ENCODE peak calls at places on chromosomes 7 and 10, in six cellular contexts. C is tibial artery; L is fibroblast of mammary gland; G is choroid plexus epithelial cell; M is foreskin fibroblast; D is CD4-positive, CD25-positive, alpha-beta regulatory T cell. B is an unnamed sample.

GRCh38 chr10:73044378-73045285 is 52.0 kb downstream of the P4HA1 start:
- DNase-seq in C (no peak), L (peak; percentile 92), G (peak; percentile 91), M (peak; percentile 66), D (no peak), B (no peak)

GRCh38 chr7:102455596-102455995 is 9.1 kb downstream of the ALKBH4 start:
- DNase-seq in C (no peak), L (no peak), G (no peak), M (no peak), D (no peak), B (peak; percentile 43)

GRCh38 chr10:69367469-69367868 is 49.2 kb downstream of the TACR2 start:
- DNase-seq in C (no peak), L (no peak), G (no peak), M (no peak), D (no peak), B (no peak)

GRCh38 chr7:155201325-155202087 is 96.2 kb upstream of the INSIG1 start:
- DNase-seq in C (no peak), L (no peak), G (no peak), M (no peak), D (no peak), B (no peak)

GRCh38 chr7:49860293-49860692 is 86.9 kb downstream of the VWC2 start:
- DNase-seq in C (no peak), L (no peak), G (no peak), M (no peak), D (no peak), B (no peak)

GRCh38 chr10:58672855-58673254 is 160.2 kb downstream of the BICC1 start:
- DNase-seq in C (no peak), L (peak; percentile 74), G (peak; percentile 75), M (peak; percentile 24), D (no peak), B (no peak)

GRCh38 chr7:36079446-36080025 is 73.5 kb upstream of the EEPD1 start:
- DNase-seq in C (no peak), L (no peak), G (peak; percentile 5), M (no peak), D (no peak), B (no peak)

GRCh38 chr10:123205041-123205440 is 50.8 kb downstream of the BUB3 start:
- DNase-seq in C (no peak), L (no peak), G (no peak), M (no peak), D (no peak), B (no peak)

GRCh38 chr7:115449689-115450088 is 527.8 kb downstream of the MDFIC start:
- DNase-seq in C (no peak), L (peak; percentile 8), G (peak; percentile 2), M (no peak), D (no peak), B (no peak)

GRCh38 chr10:74988055-74988773 is 123.2 kb upstream of the SAMD8 start:
- DNase-seq in C (no peak), L (peak; percentile 56), G (no peak), M (no peak), D (no peak), B (no peak)

GRCh38 chr10:70063418-70064098 is 10.9 kb downstream of the MACROH2A2 start:
- DNase-seq in C (no peak), L (no peak), G (no peak), M (no peak), D (no peak), B (no peak)

GRCh38 chr7:116948934-116949333 is 4.4 kb upstream of the ST7 start:
- DNase-seq in C (no peak), L (no peak), G (no peak), M (no peak), D (no peak), B (no peak)

GRCh38 chr7:152366662-152367061 is 69.1 kb downstream of the KMT2C start:
- DNase-seq in C (no peak), L (no peak), G (no peak), M (no peak), D (no peak), B (no peak)

GRCh38 chr10:133476641-133476990 is 22.9 kb downstream of the SCART1 start:
- DNase-seq in C (no peak), L (no peak), G (no peak), M (no peak), D (no peak), B (no peak)

GRCh38 chr7:22356855-22357310 is at the start of gene RAPGEF5:
- DNase-seq in C (no peak), L (no peak), G (no peak), M (peak; percentile 2), D (no peak), B (peak; percentile 85)

GRCh38 chr7:4642468-4643203 is 39.5 kb upstream of the FOXK1 start:
- DNase-seq in C (no peak), L (no peak), G (no peak), M (no peak), D (no peak), B (no peak)

GRCh38 chr7:4641667-4642467 is 40.2 kb upstream of the FOXK1 start:
- DNase-seq in C (peak; percentile 91), L (peak; percentile 89), G (peak; percentile 95), M (peak; percentile 90), D (peak; percentile 98), B (peak; percentile 97)

GRCh38 chr7:4638781-4639575 is 43.1 kb upstream of the FOXK1 start:
- DNase-seq in C (no peak), L (no peak), G (no peak), M (no peak), D (no peak), B (no peak)

GRCh38 chr7:4645241-4645640 is 36.9 kb upstream of the FOXK1 start:
- DNase-seq in C (no peak), L (no peak), G (no peak), M (no peak), D (no peak), B (no peak)

GRCh38 chr7:4641091-4641666 is 40.9 kb upstream of the FOXK1 start:
- DNase-seq in C (no peak), L (no peak), G (no peak), M (no peak), D (no peak), B (no peak)
- H3K4me3 ChIP-seq in C (peak overlapping the region; percentile 69), L (peak overlapping the region; percentile 57), G (peak overlapping the region; percentile 66), M (peak overlapping the region; percentile 63), D (peak overlapping the region; percentile 53), B (peak overlapping the region; percentile 69)

DNA sequence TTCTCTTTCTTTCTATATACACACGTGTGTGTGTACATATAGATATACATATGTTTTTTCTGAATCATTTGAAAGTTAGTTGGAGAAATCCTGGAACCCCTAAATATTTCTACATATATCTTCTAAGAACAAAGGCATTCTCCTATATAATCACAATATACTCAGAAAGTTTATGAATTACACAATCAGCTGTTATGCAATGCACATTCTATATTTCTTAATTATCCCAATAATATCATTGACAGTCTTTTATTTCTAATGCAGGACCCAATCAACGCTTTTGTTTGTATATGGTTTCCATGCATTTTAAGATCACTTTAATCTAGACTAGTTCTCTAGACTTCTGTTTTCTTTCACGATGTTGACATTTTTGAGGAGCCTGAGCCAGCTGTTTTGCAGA is 27.7 kb upstream of the ZNF746 start:
- DNase-seq in C (no peak), L (no peak), G (no peak), M (no peak), D (no peak), B (no peak)
- H3K4me3 ChIP-seq in C (no peak overlapping the region), L (no peak overlapping the region), G (no peak overlapping the region), M (no peak overlapping the region), D (no peak overlapping the region), B (no peak overlapping the region)

GRCh38 chr10:21499910-21500577 is 25.4 kb downstream of the SKIDA1 start:
- DNase-seq in C (no peak), L (no peak), G (no peak), M (no peak), D (no peak), B (no peak)
- H3K4me3 ChIP-seq in C (peak overlapping the region; percentile 38), L (no peak overlapping the region), G (peak overlapping the region; percentile 44), M (no peak overlapping the region), D (no peak overlapping the region), B (peak overlapping the region; percentile 89)

DNA sequence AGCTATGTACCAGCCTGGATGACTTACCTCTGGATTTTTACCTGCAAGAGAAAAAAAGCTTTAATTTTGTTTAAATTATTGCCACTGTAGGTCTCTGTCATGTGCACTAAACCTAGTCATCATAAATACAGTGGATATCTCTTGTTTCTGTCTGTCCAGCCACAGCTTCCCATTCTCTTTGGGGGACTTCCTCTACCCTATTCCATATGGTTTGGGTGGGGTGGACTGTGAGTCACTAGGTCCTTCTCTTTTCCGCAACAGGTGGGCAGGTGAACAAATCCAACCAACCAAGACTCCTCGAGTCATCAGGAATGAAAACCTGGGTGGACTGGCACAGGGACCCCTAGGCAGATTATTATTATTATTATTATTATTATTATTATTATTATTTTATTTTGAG is 87.3 kb upstream of the CYTH3 start:
- DNase-seq in C (no peak), L (no peak), G (no peak), M (no peak), D (no peak), B (no peak)
- H3K4me3 ChIP-seq in C (no peak overlapping the region), L (no peak overlapping the region), G (no peak overlapping the region), M (no peak overlapping the region), D (no peak overlapping the region), B (no peak overlapping the region)

DNA sequence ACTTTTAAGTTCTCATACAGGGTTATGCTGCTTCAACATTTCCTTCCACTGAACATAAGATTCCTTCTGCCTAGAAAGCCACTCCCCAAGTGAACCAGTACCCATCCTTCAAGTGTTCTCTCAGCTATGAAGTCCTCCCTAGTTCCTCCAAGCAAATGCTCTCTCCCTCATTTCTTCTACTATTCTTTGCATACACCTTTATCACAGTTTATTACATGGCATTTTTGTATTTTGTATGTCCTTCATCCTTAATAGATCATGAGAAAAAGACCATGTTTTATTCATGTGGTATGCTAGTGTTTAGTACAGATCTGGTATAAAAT is 1.9 kb downstream of the SYPL1 start:
- DNase-seq in C (no peak), L (no peak), G (peak; percentile 32), M (no peak), D (no peak), B (no peak)
- H3K4me3 ChIP-seq in C (peak overlapping the region; percentile 70), L (peak overlapping the region; percentile 79), G (no peak overlapping the region), M (peak overlapping the region; percentile 86), D (peak overlapping the region; percentile 87), B (peak overlapping the region; percentile 89)

DNA sequence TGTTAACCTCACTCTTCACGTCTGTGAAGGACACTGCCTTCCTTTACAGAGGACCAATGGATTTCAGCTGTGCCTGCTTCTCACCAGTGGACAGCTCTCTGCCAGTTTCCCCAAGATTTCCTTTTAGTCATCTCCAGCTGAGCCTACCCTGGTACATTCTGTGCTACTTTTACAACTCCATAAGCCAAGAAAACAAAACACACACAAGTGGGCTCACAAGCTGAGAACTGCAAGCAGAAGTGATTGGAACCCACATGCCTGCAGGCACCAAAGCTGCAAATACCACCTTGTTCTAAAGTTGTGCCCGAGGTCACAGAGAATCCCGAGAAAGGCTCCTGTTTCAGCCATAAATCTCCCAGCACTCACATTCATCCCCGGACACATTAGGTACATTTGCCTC is 636.8 kb downstream of the PHTF2 start:
- DNase-seq in C (no peak), L (peak; percentile 35), G (no peak), M (peak; percentile 30), D (no peak), B (no peak)
- H3K4me3 ChIP-seq in C (no peak overlapping the region), L (no peak overlapping the region), G (no peak overlapping the region), M (no peak overlapping the region), D (no peak overlapping the region), B (no peak overlapping the region)

GRCh38 chr10:8052970-8053445 is 1.5 kb upstream of the GATA3 start:
- DNase-seq in C (no peak), L (no peak), G (no peak), M (no peak), D (no peak), B (no peak)
- H3K4me3 ChIP-seq in C (peak overlapping the region; percentile 46), L (no peak overlapping the region), G (no peak overlapping the region), M (no peak overlapping the region), D (peak overlapping the region; percentile 49), B (peak overlapping the region; percentile 65)